ENCODE peak calls at places on chromosomes 6 and 20, in six cellular contexts. U is CD8-positive, alpha-beta T cell; G is A673; I is A549; A is endothelial cell of umbilical vein; K is cardiac muscle cell. O is an unnamed sample.

GRCh38 chr6:43088654-43089056 is 12.5 kb downstream of the PTK7 start:
- DNase-seq in U (no peak), G (no peak), A (no peak), I (no peak), K (no peak), O (no peak)

GRCh38 chr6:57242505-57242904 is 20.4 kb upstream of the RAB23 start:
- DNase-seq in A (peak; percentile 75), G (peak; percentile 18), U (no peak), K (peak; percentile 90), I (peak; percentile 15), O (peak; percentile 93)

GRCh38 chr20:38302721-38303120 is 1.2 kb upstream of the BPI start:
- DNase-seq in G (no peak), K (no peak), A (no peak), I (no peak), U (no peak), O (no peak)

GRCh38 chr6:158666637-158667359 is 16.9 kb downstream of the SYTL3 start:
- DNase-seq in G (no peak), I (no peak), K (peak; percentile 89), A (no peak), U (no peak), O (peak; percentile 88)

GRCh38 chr6:105600342-105601293 is 197.7 kb upstream of the PREP start:
- DNase-seq in G (no peak), K (peak; percentile 81), A (no peak), U (no peak), I (peak; percentile 51), O (no peak)

GRCh38 chr6:133947302-133947900 is 5.6 kb upstream of the TBPL1 start:
- DNase-seq in A (no peak), U (no peak), I (no peak), G (no peak), K (no peak), O (no peak)

GRCh38 chr6:77173472-77174074 is 289.7 kb downstream of the HTR1B start:
- DNase-seq in A (no peak), K (peak; percentile 39), G (no peak), I (no peak), U (no peak), O (no peak)

GRCh38 chr20:22546344-22546743 is 38.0 kb downstream of the FOXA2 start:
- DNase-seq in U (no peak), A (no peak), G (no peak), I (no peak), K (no peak), O (no peak)

GRCh38 chr6:84728602-84729001 is 35.8 kb downstream of the TBX18 start:
- DNase-seq in I (peak; percentile 10), K (peak; percentile 48), G (peak; percentile 49), A (peak; percentile 39), U (no peak), O (no peak)

GRCh38 chr20:50133474-50134217 is 19.9 kb downstream of the PEDS1 start:
- DNase-seq in U (no peak), K (no peak), G (no peak), A (no peak), I (no peak), O (no peak)

GRCh38 chr20:50130346-50130703 is 17.4 kb upstream of the UBE2V1 start:
- DNase-seq in U (no peak), A (no peak), I (no peak), G (no peak), K (no peak), O (peak; percentile 91)

GRCh38 chr20:50129662-50130345 is 16.9 kb upstream of the UBE2V1 start:
- DNase-seq in I (peak; percentile 69), K (no peak), U (no peak), G (no peak), A (no peak), O (peak; percentile 88)

GRCh38 chr20:50130995-50131394 is 18.0 kb upstream of the UBE2V1 start:
- DNase-seq in A (no peak), I (no peak), K (peak; percentile 27), U (no peak), G (no peak), O (no peak)

DNA sequence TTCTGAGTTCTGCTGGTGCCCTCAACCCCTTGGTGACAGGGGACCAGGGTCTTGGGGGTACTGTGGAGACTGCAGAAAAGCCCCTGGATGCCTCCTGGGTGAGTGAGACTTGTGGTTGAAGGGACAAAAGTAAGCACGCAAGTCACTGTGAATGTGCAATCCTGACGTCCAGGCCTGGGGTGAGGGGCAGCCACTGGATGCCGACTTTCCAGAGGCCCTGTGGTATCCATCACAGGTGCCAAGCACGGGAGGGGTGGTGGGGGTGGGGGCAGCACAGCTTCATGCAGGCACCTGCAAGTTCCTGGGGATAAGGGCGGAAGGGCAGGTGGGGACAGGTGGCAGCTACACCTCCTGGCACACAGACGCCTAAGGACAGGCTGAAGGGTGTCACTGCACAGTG is 20.1 kb upstream of the UBE2V1 start:
- DNase-seq in K (no peak), U (no peak), A (no peak), G (no peak), I (no peak), O (no peak)
- H3K4me1 ChIP-seq in K (peaks cover 13% of the 10 kb centered on the region), U (no peaks in the 10 kb centered on the region), A (peaks cover 6% of the 10 kb centered on the region), G (no peaks in the 10 kb centered on the region), I (peaks cover 45% of the 10 kb centered on the region), O (peaks cover 30% of the 10 kb centered on the region)

DNA sequence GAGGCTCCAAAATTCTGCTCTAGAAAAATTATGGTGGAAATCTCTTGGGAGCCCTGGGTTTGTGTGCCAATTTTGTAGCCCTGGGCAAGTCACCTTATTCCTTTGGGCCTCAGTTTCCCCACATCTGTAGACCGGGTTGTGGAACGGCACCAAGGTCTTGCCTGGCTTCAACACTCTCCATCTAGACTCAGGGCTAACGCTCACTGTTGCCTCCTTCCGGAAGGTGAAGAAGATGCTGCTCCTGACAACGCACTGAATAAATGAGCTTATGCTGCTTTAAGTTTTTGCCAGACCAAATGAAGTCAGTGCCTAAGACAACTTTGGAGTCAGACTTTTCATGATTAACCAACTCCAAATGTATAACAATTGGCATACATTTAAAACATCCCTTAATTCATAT is 53.1 kb downstream of the PSMG4 start:
- DNase-seq in K (no peak), I (no peak), A (no peak), G (no peak), U (no peak), O (no peak)
- TF ChIP-seq CTCF in K (no peak), I (no peak), A (no peak), G (no peak), U (no peak), O (no peak)

DNA sequence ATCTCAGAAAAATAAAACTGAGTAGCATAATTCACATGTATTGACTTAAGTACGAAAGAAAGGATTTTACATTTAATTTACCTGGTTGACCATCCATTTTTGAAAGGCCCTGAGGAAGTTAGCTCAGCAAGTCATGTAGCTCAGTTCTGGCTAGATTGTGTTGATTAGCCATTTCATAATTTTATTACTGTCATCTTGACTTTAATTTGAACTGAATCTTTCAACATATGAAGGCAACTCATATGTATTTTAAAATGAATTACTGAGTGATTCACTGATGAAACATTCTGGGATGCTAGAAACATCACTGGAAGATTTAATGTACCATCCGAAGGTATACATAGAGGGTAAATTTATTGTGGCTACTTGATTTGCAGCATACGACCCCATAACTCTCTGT is 101.8 kb downstream of the BMP5 start:
- DNase-seq in I (no peak), K (no peak), A (no peak), U (no peak), G (no peak), O (no peak)
- H3K27ac ChIP-seq in I (no peak overlapping the region), K (peak overlapping the region; percentile 20), A (no peak overlapping the region), U (no peak overlapping the region), G (no peak overlapping the region), O (no peak overlapping the region)

GRCh38 chr6:1122083-1122482 is 189.8 kb upstream of the FOXQ1 start:
- DNase-seq in U (no peak), A (no peak), K (no peak), I (no peak), G (no peak), O (peak; percentile 55)
- H3K4me1 ChIP-seq in U (no peaks in the 10 kb centered on the region), A (no peaks in the 10 kb centered on the region), K (no peaks in the 10 kb centered on the region), I (no peaks in the 10 kb centered on the region), G (no peaks in the 10 kb centered on the region), O (no peaks in the 10 kb centered on the region)

GRCh38 chr6:35177139-35177538 is 36.0 kb upstream of the TCP11 start:
- DNase-seq in K (no peak), U (no peak), I (no peak), G (no peak), A (no peak), O (no peak)

GRCh38 chr6:35177586-35177985 is 36.2 kb upstream of the SCUBE3 start:
- DNase-seq in U (no peak), G (no peak), A (no peak), I (no peak), K (peak; percentile 43), O (peak; percentile 81)

GRCh38 chr6:35178012-35178411 is 35.7 kb upstream of the SCUBE3 start:
- DNase-seq in A (no peak), G (no peak), K (no peak), U (no peak), I (no peak), O (no peak)

GRCh38 chr6:35181313-35181932 is 32.3 kb upstream of the SCUBE3 start:
- DNase-seq in G (peak; percentile 23), I (no peak), U (no peak), A (no peak), K (peak; percentile 67), O (peak; percentile 87)

DNA sequence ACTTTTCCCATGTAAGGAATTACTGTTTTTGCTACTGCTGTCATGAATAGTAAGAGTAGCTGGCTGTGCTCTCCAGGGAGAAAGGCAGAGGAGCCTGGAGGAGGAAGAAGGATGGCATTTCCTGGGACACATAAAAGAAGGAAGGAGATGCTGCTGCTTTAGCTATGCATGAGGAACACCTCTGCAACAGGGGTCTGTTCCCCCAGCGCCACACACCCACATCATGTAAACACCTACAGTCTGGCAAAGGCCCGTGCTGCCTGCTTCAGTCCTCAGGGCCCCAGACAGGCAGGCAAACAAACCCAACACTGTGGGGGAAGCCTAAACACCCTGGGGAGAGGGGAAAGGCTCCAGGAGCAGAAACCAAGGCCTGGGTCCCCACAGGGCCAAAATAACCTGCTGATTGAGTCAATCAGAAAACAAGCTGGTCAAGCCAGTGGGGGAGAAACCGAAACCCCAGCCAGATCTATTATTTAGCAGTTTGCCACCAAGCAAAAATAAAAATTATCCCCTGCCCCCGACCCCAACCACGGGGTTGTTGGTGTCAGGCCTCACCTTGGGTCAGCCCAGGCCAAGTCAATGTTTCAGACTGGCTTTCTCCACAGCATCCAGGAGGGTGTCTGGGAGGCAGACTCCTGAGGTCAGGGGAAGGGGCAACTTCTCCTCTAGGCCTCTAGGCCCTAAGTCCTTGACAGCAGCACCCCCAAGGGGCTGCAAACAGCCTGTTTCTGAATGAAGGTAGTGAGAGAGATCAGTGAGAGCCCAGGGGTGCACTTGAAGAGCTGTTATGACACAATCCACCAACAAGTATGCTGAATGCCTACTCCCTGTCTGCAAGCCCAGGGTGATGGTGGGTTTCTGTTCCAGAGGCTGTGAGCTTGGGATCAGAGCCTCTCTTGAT is 34.6 kb upstream of the SCUBE3 start:
- DNase-seq in I (no peak), A (no peak), U (no peak), G (no peak), K (no peak), O (no peak)
- TF ChIP-seq CTCF in I (no peak), A (no peak), U (no peak), G (no peak), K (no peak), O (peak; percentile 12)

GRCh38 chr20:57450419-57450818 is 59.2 kb downstream of the RBM38 start:
- DNase-seq in I (no peak), G (no peak), K (peak; percentile 73), U (no peak), A (no peak), O (peak; percentile 87)
- H3K27ac ChIP-seq in I (no peak overlapping the region), G (no peak overlapping the region), K (peak overlapping the region; percentile 71), U (no peak overlapping the region), A (no peak overlapping the region), O (no peak overlapping the region)

O was measured in osteoblast.